ENCODE peak calls at places on chromosomes 16 and 17, in ten cellular contexts. K, E, Y, Z, X, V, M, S, G and A are unnamed samples.

GRCh38 chr17:53516643-53517042 is 306.1 kb upstream of the KIF2B start:
- DNase-seq in K (peak; percentile 30), E (no peak), Y (no peak), Z (peak; percentile 73), X (no peak), V (no peak), M (peak; percentile 59), S (no peak), G (peak; percentile 23), A (no peak)

GRCh38 chr16:84232969-84233368 is 6.8 kb downstream of the KCNG4 start:
- DNase-seq in K (no peak), E (no peak), Y (no peak), Z (no peak), X (no peak), V (no peak), M (no peak), S (no peak), G (no peak), A (no peak)

GRCh38 chr17:2689411-2690164 is 22.0 kb downstream of the CLUH start:
- DNase-seq in K (no peak), E (no peak), Y (no peak), Z (no peak), X (peak; percentile 5), V (no peak), M (no peak), S (peak; percentile 62), G (no peak), A (no peak)

GRCh38 chr16:72013389-72013788 is 4.8 kb downstream of the DHODH start:
- DNase-seq in K (no peak), E (no peak), Y (no peak), Z (no peak), X (no peak), V (no peak), M (peak; percentile 74), S (no peak), G (peak; percentile 16), A (no peak)

GRCh38 chr17:80025140-80025539 is 10.5 kb downstream of the TBC1D16 start:
- DNase-seq in K (no peak), E (no peak), Y (no peak), Z (peak; percentile 63), X (no peak), V (no peak), M (no peak), S (no peak), G (peak; percentile 28), A (no peak)

GRCh38 chr16:85462405-85463227 is 150.5 kb upstream of the GSE1 start:
- DNase-seq in K (no peak), E (no peak), Y (no peak), Z (peak; percentile 53), X (peak; percentile 55), V (no peak), M (peak; percentile 32), S (no peak), G (peak; percentile 28), A (no peak)

GRCh38 chr16:49788505-49788904 is 67.4 kb downstream of the ZNF423 start:
- DNase-seq in K (no peak), E (no peak), Y (no peak), Z (no peak), X (no peak), V (no peak), M (peak; percentile 46), S (peak; percentile 68), G (no peak), A (no peak)

GRCh38 chr17:8304181-8304910 is 5.7 kb upstream of the ARHGEF15 start:
- DNase-seq in K (no peak), E (no peak), Y (no peak), Z (peak; percentile 34), X (no peak), V (no peak), M (no peak), S (no peak), G (no peak), A (no peak)

GRCh38 chr17:36650096-36650764 is 48.8 kb downstream of the MRM1 start:
- DNase-seq in K (no peak), E (no peak), Y (no peak), Z (no peak), X (no peak), V (no peak), M (no peak), S (no peak), G (no peak), A (no peak)

GRCh38 chr16:65023802-65024201 is 98.1 kb downstream of the CDH11 start:
- DNase-seq in K (no peak), E (no peak), Y (no peak), Z (no peak), X (no peak), V (no peak), M (no peak), S (no peak), G (no peak), A (no peak)

GRCh38 chr16:69931631-69932030 is 19.5 kb upstream of the CLEC18A start:
- DNase-seq in K (no peak), E (no peak), Y (no peak), Z (no peak), X (no peak), V (no peak), M (no peak), S (no peak), G (no peak), A (no peak)

GRCh38 chr16:84735846-84736586 is 36.2 kb downstream of the USP10 start:
- DNase-seq in K (peak; percentile 45), E (no peak), Y (no peak), Z (no peak), X (peak; percentile 45), V (peak; percentile 50), M (peak; percentile 54), S (no peak), G (no peak), A (no peak)

GRCh38 chr17:70525976-70526375 is 356.6 kb downstream of the KCNJ2 start:
- DNase-seq in K (no peak), E (no peak), Y (no peak), Z (no peak), X (no peak), V (no peak), M (no peak), S (no peak), G (no peak), A (no peak)

GRCh38 chr17:67881083-67881482 is 55.8 kb downstream of the BPTF start:
- DNase-seq in K (no peak), E (no peak), Y (no peak), Z (no peak), X (no peak), V (no peak), M (no peak), S (no peak), G (no peak), A (no peak)

GRCh38 chr16:17327671-17328335 is 143.0 kb downstream of the XYLT1 start:
- DNase-seq in K (no peak), E (no peak), Y (no peak), Z (no peak), X (no peak), V (no peak), M (no peak), S (no peak), G (no peak), A (no peak)

GRCh38 chr17:50218771-50219315 is 17.4 kb upstream of the COL1A1 start:
- DNase-seq in K (peak; percentile 82), E (no peak), Y (no peak), Z (no peak), X (no peak), V (no peak), M (peak; percentile 92), S (no peak), G (no peak), A (no peak)

GRCh38 chr17:47850373-47850691 is 631 bp downstream of the SP6 start:
- DNase-seq in K (peak; percentile 39), E (no peak), Y (no peak), Z (no peak), X (no peak), V (no peak), M (no peak), S (no peak), G (no peak), A (no peak)
- H3K4me3 ChIP-seq in K (peak overlapping the region; percentile 88), E (no peak overlapping the region), Y (peak overlapping the region; percentile 67), Z (peak overlapping the region; percentile 58), X (peak overlapping the region; percentile 51), V (peak overlapping the region; percentile 43), M (peak overlapping the region; percentile 30), S (peak overlapping the region; percentile 43), G (no peak overlapping the region), A (peak overlapping the region; percentile 40)

GRCh38 chr17:45835481-45835880 is 9.2 kb upstream of the SPPL2C start:
- DNase-seq in K (no peak), E (no peak), Y (no peak), Z (no peak), X (no peak), V (no peak), M (no peak), S (no peak), G (no peak), A (no peak)
- H3K4me1 ChIP-seq in K (peaks cover 4% of the 10 kb centered on the region), E (no peaks in the 10 kb centered on the region), Y (no peaks in the 10 kb centered on the region), Z (no peaks in the 10 kb centered on the region), X (no peaks in the 10 kb centered on the region), V (no peaks in the 10 kb centered on the region), M (no peaks in the 10 kb centered on the region), S (no peaks in the 10 kb centered on the region), G (no peaks in the 10 kb centered on the region), A (no peaks in the 10 kb centered on the region)

DNA sequence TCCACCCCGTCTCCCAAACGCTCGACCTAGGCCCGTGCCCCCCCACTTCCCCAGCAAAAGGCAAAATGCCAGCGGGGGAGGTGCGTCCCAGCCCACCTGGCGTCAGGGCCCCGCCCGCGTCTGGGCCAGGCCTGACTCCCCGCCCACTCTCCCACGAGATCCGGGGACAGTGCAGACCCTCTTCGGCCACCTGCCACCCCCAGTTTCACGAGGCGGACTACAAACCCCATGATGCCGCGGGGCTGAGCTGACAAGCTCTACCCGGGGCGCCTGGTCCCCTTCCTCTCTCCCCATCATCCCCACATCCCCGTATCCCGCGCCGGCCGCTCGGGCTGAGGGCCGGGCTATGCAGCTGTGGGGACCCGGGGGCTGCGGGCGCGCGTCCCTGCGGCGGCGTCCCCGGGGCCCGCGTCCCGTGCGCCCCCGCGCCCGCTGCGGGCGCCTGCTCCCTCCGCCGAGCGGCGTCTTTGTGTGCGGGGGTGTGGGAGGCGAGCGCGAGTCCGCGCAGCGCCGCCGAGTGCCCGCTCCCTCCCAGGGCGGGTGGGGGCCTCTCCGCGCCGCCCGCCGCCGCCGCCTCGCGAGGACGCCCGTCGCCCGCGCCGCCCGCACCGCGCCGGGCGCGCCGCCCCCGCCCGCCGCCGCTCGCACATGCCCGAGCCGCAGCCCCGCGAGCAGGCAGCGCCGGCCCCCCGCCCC is at the start of gene ANKRD13B:
- DNase-seq in K (no peak), E (no peak), Y (no peak), Z (peak; percentile 83), X (peak; percentile 44), V (peak; percentile 25), M (no peak), S (no peak), G (peak; percentile 82), A (no peak)
- H3K4me3 ChIP-seq in K (peak within 1 kb of the TSS; percentile 75), E (peak within 1 kb of the TSS; percentile 39), Y (peak within 1 kb of the TSS; percentile 65), Z (peak within 1 kb of the TSS; percentile 86), X (peak within 1 kb of the TSS; percentile 74), V (peak within 1 kb of the TSS; percentile 43), M (peak within 1 kb of the TSS; percentile 57), S (peak within 1 kb of the TSS; percentile 84), G (peak within 1 kb of the TSS; percentile 97), A (peak within 1 kb of the TSS; percentile 65)

DNA sequence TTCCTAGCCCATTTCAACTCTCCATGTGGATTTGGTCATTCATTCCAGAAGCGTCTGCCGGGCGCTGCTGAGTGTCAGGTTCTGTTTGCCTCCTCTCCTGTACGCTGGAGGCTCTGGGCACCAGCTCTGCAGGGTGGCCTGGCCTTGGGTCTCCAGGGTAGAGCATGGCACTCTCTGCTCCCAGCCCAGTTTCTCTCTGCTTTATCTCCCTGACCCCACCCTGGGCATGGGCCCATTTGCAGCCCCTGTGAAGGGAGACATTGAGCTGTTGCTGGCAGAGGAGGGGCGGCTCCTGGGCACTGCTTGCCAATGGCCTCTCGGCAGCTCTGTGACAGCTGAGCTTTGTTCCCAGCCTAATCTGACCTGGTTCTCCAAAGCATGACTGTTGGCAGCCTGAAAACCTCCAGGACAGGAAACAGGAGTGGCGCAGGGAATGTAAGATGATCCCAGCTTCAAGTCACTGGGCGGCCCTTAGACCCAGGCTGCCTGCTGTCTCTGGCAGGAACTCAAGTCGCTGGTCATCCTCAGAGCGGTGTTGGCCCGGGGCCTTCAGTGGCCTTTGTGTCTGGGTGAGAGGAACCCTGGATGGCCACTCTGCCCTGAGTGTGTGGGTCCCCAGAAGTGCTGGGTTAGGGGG is 146.8 kb downstream of the SEC14L1 start:
- DNase-seq in K (peak; percentile 98), E (no peak), Y (no peak), Z (peak; percentile 49), X (peak; percentile 64), V (no peak), M (peak; percentile 93), S (no peak), G (no peak), A (no peak)
- H3K4me1 ChIP-seq in K (peaks cover 76% of the 10 kb centered on the region), E (peaks cover 34% of the 10 kb centered on the region), Y (peaks cover 4% of the 10 kb centered on the region), Z (peaks cover 25% of the 10 kb centered on the region), X (peaks cover 34% of the 10 kb centered on the region), V (no peaks in the 10 kb centered on the region), M (peaks cover 41% of the 10 kb centered on the region), S (peaks cover 16% of the 10 kb centered on the region), G (no peaks in the 10 kb centered on the region), A (peaks cover 16% of the 10 kb centered on the region)